ENCODE peak calls at places on chromosomes 16 and 17, in four cellular contexts. One of them, this sample, is unnamed.

GRCh38 chr17:1413281-1413791 is 13.3 kb upstream of the YWHAE start:
- DNase-seq in HepG2: peak; percentile 77
- DNase-seq in HCT116: no peak
- DNase-seq in K562: peak; percentile 25
- DNase-seq in this sample: peak; percentile 54

GRCh38 chr17:80786470-80786869 is 205.2 kb upstream of the CHMP6 start:
- DNase-seq in HCT116: no peak
- DNase-seq in K562: no peak
- DNase-seq in HepG2: no peak
- DNase-seq in this sample: no peak

GRCh38 chr16:73610160-73610559 is 562.2 kb upstream of the ZFHX3 start:
- DNase-seq in HepG2: no peak
- DNase-seq in K562: no peak
- DNase-seq in HCT116: no peak
- DNase-seq in this sample: no peak

GRCh38 chr16:87407511-87408112 is 15.5 kb downstream of the MAP1LC3B start:
- DNase-seq in K562: no peak
- DNase-seq in HepG2: no peak
- DNase-seq in HCT116: peak; percentile 100
- DNase-seq in this sample: no peak

GRCh38 chr16:10827691-10828341 is 9.2 kb upstream of the TVP23A start:
- DNase-seq in K562: no peak
- DNase-seq in HCT116: no peak
- DNase-seq in HepG2: no peak
- DNase-seq in this sample: no peak

GRCh38 chr16:53282975-53283946 is 151.0 kb upstream of the RBL2 start:
- DNase-seq in K562: no peak
- DNase-seq in HepG2: peak; percentile 55
- DNase-seq in HCT116: peak; percentile 46
- DNase-seq in this sample: peak; percentile 51

GRCh38 chr16:82043680-82044584 is 8.9 kb downstream of the HSD17B2 start:
- DNase-seq in HCT116: no peak
- DNase-seq in HepG2: no peak
- DNase-seq in K562: no peak
- DNase-seq in this sample: no peak

GRCh38 chr16:674968-675883 is at the start of gene RHBDL1:
- DNase-seq in HCT116: no peak
- DNase-seq in HepG2: peak; percentile 26
- DNase-seq in K562: peak; percentile 60
- DNase-seq in this sample: peak; percentile 80

GRCh38 chr16:3780570-3780969 is 63.2 kb upstream of the TRAP1 start:
- DNase-seq in HCT116: no peak
- DNase-seq in K562: no peak
- DNase-seq in HepG2: no peak
- DNase-seq in this sample: peak; percentile 46

GRCh38 chr16:67021321-67021720 is 7.6 kb upstream of the CBFB start:
- DNase-seq in HepG2: no peak
- DNase-seq in HCT116: no peak
- DNase-seq in K562: no peak
- DNase-seq in this sample: no peak

GRCh38 chr17:4739122-4740024 is at the start of the genes CXCL16 and ZMYND15:
- DNase-seq in K562: peak; percentile 78
- DNase-seq in HepG2: no peak
- DNase-seq in HCT116: no peak
- DNase-seq in this sample: peak; percentile 79

GRCh38 chr17:28405632-28406477 is at the start of gene SLC46A1:
- DNase-seq in K562: peak; percentile 92
- DNase-seq in HepG2: peak; percentile 28
- DNase-seq in HCT116: no peak
- DNase-seq in this sample: peak; percentile 91

GRCh38 chr17:38574712-38575111 is 31.0 kb downstream of the SRCIN1 start:
- DNase-seq in K562: no peak
- DNase-seq in HepG2: no peak
- DNase-seq in HCT116: no peak
- DNase-seq in this sample: no peak

GRCh38 chr16:6957676-6958075 is 375.0 kb upstream of the RBFOX1 start:
- DNase-seq in HepG2: no peak
- DNase-seq in HCT116: no peak
- DNase-seq in K562: no peak
- DNase-seq in this sample: no peak

GRCh38 chr16:25174285-25174684 is 42.5 kb upstream of the AQP8 start:
- DNase-seq in HepG2: no peak
- DNase-seq in K562: no peak
- DNase-seq in HCT116: no peak
- DNase-seq in this sample: no peak

GRCh38 chr17:43936434-43936833 is 5.8 kb downstream of the PPY start:
- DNase-seq in HepG2: no peak
- DNase-seq in HCT116: no peak
- DNase-seq in K562: no peak
- DNase-seq in this sample: no peak

GRCh38 chr17:2789700-2790099 is 6.5 kb upstream of the RAP1GAP2 start:
- DNase-seq in HCT116: no peak
- DNase-seq in HepG2: no peak
- DNase-seq in K562: no peak
- DNase-seq in this sample: no peak

GRCh38 chr17:2850991-2851390 is 54.8 kb downstream of the RAP1GAP2 start:
- DNase-seq in HCT116: no peak
- DNase-seq in K562: no peak
- DNase-seq in HepG2: no peak
- DNase-seq in this sample: no peak

GRCh38 chr16:50469744-50470301 is 78.4 kb upstream of the NKD1 start:
- DNase-seq in K562: no peak
- DNase-seq in HepG2: no peak
- DNase-seq in HCT116: no peak
- DNase-seq in this sample: no peak

GRCh38 chr16:14097182-14097951 is 26.2 kb downstream of the MRTFB start:
- DNase-seq in HCT116: peak; percentile 76
- DNase-seq in K562: no peak
- DNase-seq in HepG2: peak; percentile 39
- DNase-seq in this sample: no peak

GRCh38 chr16:9992441-9992840 is 189.8 kb downstream of the GRIN2A start:
- DNase-seq in HepG2: no peak
- DNase-seq in HCT116: no peak
- DNase-seq in K562: no peak
- DNase-seq in this sample: no peak

GRCh38 chr16:35364263-35364662 is 1904.9 kb downstream of the TP53TG3F start:
- DNase-seq in HCT116: no peak
- DNase-seq in K562: no peak
- DNase-seq in HepG2: no peak
- DNase-seq in this sample: no peak

GRCh38 chr17:50129946-50130777 is at the start of gene SAMD14:
- DNase-seq in K562: peak; percentile 80
- DNase-seq in HepG2: no peak
- DNase-seq in HCT116: no peak
- DNase-seq in this sample: peak; percentile 96

GRCh38 chr16:77585852-77586251 is 136.5 kb upstream of the NUDT7 start:
- DNase-seq in HCT116: peak; percentile 50
- DNase-seq in K562: no peak
- DNase-seq in HepG2: no peak
- DNase-seq in this sample: no peak

GRCh38 chr17:69857412-69857835 is 217.6 kb upstream of the KCNJ16 start:
- DNase-seq in K562: peak; percentile 52
- DNase-seq in HCT116: peak; percentile 8
- DNase-seq in HepG2: no peak
- DNase-seq in this sample: no peak

GRCh38 chr17:28020515-28020914 is 22.0 kb upstream of the NLK start:
- DNase-seq in K562: no peak
- DNase-seq in HepG2: no peak
- DNase-seq in HCT116: no peak
- DNase-seq in this sample: no peak

GRCh38 chr16:2465653-2466415 is 5.3 kb upstream of the NTN3 start:
- DNase-seq in HepG2: no peak
- DNase-seq in K562: no peak
- DNase-seq in HCT116: no peak
- DNase-seq in this sample: no peak

GRCh38 chr16:28212532-28212873 is 738 bp upstream of the XPO6 start:
- DNase-seq in K562: no peak
- DNase-seq in HCT116: peak; percentile 15
- DNase-seq in HepG2: no peak
- DNase-seq in this sample: no peak

GRCh38 chr16:88982286-88983084 is 5.5 kb upstream of the CBFA2T3 start:
- DNase-seq in K562: peak; percentile 86
- DNase-seq in HCT116: no peak
- DNase-seq in HepG2: no peak
- DNase-seq in this sample: no peak

GRCh38 chr17:2054262-2054739 is 602 bp upstream of the HIC1 start:
- DNase-seq in HCT116: no peak
- DNase-seq in HepG2: no peak
- DNase-seq in K562: no peak
- DNase-seq in this sample: peak; percentile 76

GRCh38 chr17:27455914-27456680 is at the start of gene KSR1:
- DNase-seq in HCT116: peak; percentile 22
- DNase-seq in K562: peak; percentile 92
- DNase-seq in HepG2: peak; percentile 60
- DNase-seq in this sample: peak; percentile 93

GRCh38 chr16:50215680-50216079 is 50.7 kb upstream of the ADCY7 start:
- DNase-seq in HepG2: no peak
- DNase-seq in HCT116: no peak
- DNase-seq in K562: no peak
- DNase-seq in this sample: no peak

GRCh38 chr16:31350275-31351005 is 4.5 kb upstream of the ITGAX start:
- DNase-seq in HepG2: no peak
- DNase-seq in HCT116: no peak
- DNase-seq in K562: no peak
- DNase-seq in this sample: no peak

GRCh38 chr17:70763018-70763417 is 593.7 kb downstream of the KCNJ2 start:
- DNase-seq in HepG2: no peak
- DNase-seq in HCT116: no peak
- DNase-seq in K562: no peak
- DNase-seq in this sample: no peak

GRCh38 chr17:19316756-19317358 is 45.7 kb downstream of the B9D1 start:
- DNase-seq in K562: no peak
- DNase-seq in HCT116: no peak
- DNase-seq in HepG2: no peak
- DNase-seq in this sample: no peak

GRCh38 chr17:76658387-76658705 is 14.8 kb upstream of the ST6GALNAC1 start:
- DNase-seq in HepG2: no peak
- DNase-seq in HCT116: no peak
- DNase-seq in K562: no peak
- DNase-seq in this sample: no peak

GRCh38 chr17:76657505-76658386 is 14.2 kb upstream of the ST6GALNAC1 start:
- DNase-seq in HepG2: no peak
- DNase-seq in HCT116: no peak
- DNase-seq in K562: no peak
- DNase-seq in this sample: no peak

GRCh38 chr17:76654408-76654807 is 10.9 kb upstream of the ST6GALNAC1 start:
- DNase-seq in K562: no peak
- DNase-seq in HCT116: no peak
- DNase-seq in HepG2: no peak
- DNase-seq in this sample: no peak

DNA sequence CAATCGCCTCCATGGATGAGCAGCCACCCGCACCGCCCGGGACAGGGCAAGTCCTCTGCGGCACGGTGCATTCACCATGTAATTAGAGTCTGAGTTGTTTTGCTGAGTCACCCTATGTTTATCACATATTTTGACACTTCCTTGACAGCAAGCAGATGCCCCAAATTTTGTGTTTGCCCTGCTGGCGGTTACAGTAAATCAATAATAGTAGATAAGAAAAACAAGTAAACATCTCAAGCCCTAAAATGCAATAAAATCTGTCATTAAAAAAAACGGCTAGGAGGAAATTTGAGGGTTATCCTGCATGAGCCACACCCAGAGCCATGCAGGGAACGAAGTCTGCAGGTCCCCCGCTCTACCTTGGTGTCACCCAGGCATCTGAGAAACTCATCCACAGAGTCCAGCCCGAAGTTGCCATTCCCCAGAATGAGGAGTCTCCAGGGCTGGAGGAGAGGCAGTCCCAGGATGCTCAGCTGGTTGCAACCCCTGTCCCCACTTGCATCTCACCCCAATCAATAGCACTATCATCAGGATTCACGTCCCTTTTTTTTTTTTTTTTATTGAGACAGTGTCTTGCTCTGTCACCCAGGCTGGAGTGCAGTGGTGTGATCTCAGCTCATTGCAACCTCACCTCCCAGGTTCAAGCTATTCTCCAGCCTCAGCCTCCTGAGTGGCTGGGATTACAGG is 16.5 kb upstream of the ST6GALNAC1 start:
- DNase-seq in K562: peak; percentile 71
- DNase-seq in HCT116: no peak
- DNase-seq in HepG2: no peak
- DNase-seq in this sample: peak; percentile 73
- TF ChIP-seq MAX in K562: no peak
- TF ChIP-seq MAX in HCT116: no peak
- TF ChIP-seq MAX in HepG2: no peak
- TF ChIP-seq MAX in this sample: no peak

GRCh38 chr17:72840019-72840418 is 252.5 kb downstream of the SLC39A11 start:
- DNase-seq in K562: no peak
- DNase-seq in HCT116: no peak
- DNase-seq in HepG2: no peak
- DNase-seq in this sample: no peak

GRCh38 chr17:72839086-72839728 is 253.3 kb downstream of the SLC39A11 start:
- DNase-seq in HepG2: no peak
- DNase-seq in HCT116: no peak
- DNase-seq in K562: no peak
- DNase-seq in this sample: no peak

GRCh38 chr17:72837335-72837734 is 255.2 kb downstream of the SLC39A11 start:
- DNase-seq in HCT116: no peak
- DNase-seq in HepG2: peak; percentile 59
- DNase-seq in K562: no peak
- DNase-seq in this sample: no peak

GRCh38 chr17:72838068-72838467 is 254.4 kb downstream of the SLC39A11 start:
- DNase-seq in K562: no peak
- DNase-seq in HepG2: no peak
- DNase-seq in HCT116: no peak
- DNase-seq in this sample: no peak

GRCh38 chr17:72838581-72838980 is 253.9 kb downstream of the SLC39A11 start:
- DNase-seq in HepG2: no peak
- DNase-seq in HCT116: no peak
- DNase-seq in K562: no peak
- DNase-seq in this sample: no peak
- TF ChIP-seq ELF1 in HepG2: no peak
- TF ChIP-seq ELF1 in HCT116: no peak
- TF ChIP-seq ELF1 in K562: no peak
- TF ChIP-seq ELF1 in this sample: no peak

GRCh38 chr17:48190871-48191270 is 83.3 kb downstream of the SNX11 start:
- DNase-seq in K562: no peak
- DNase-seq in HCT116: no peak
- DNase-seq in HepG2: no peak
- DNase-seq in this sample: no peak

GRCh38 chr17:48195910-48196309 is 88.3 kb downstream of the SNX11 start:
- DNase-seq in HCT116: no peak
- DNase-seq in K562: no peak
- DNase-seq in HepG2: no peak
- DNase-seq in this sample: no peak

GRCh38 chr17:48191362-48191761 is 83.8 kb downstream of the SNX11 start:
- DNase-seq in HCT116: no peak
- DNase-seq in K562: no peak
- DNase-seq in HepG2: no peak
- DNase-seq in this sample: no peak

GRCh38 chr17:48192321-48192731 is 84.8 kb downstream of the SNX11 start:
- DNase-seq in K562: no peak
- DNase-seq in HCT116: no peak
- DNase-seq in HepG2: no peak
- DNase-seq in this sample: no peak

GRCh38 chr17:48194097-48194550 is 86.6 kb downstream of the SNX11 start:
- DNase-seq in HCT116: peak; percentile 89
- DNase-seq in K562: no peak
- DNase-seq in HepG2: no peak
- DNase-seq in this sample: no peak
- TF ChIP-seq JUND in HCT116: peak; percentile 85
- TF ChIP-seq JUND in K562: no peak
- TF ChIP-seq JUND in HepG2: no peak
- TF ChIP-seq JUND in this sample: no peak

GRCh38 chr17:82007495-82008257 is 15.0 kb downstream of the CENPX start:
- DNase-seq in HCT116: no peak
- DNase-seq in HepG2: no peak
- DNase-seq in K562: no peak
- DNase-seq in this sample: no peak
- TF ChIP-seq MAX in HCT116: no peak
- TF ChIP-seq MAX in HepG2: no peak
- TF ChIP-seq MAX in K562: no peak
- TF ChIP-seq MAX in this sample: no peak

This sample was measured in SK-N-SH.